ENCODE peak calls at places on chromosomes 16 and 17, in seven cellular contexts. One of them, this sample, is unnamed.
A peak's percentile ranks its signal among the peaks of the same experiment; 100 is the strongest.

GRCh38 chr17:75096082-75096625 is 8.4 kb downstream of the SLC16A5 start:
- DNase-seq in activated CD4-positive, alpha-beta T cell treated with anti-CD3 and anti-CD28 coated beads, Interleukin-2, amount 10 ng/mL, durations not matched to agents 7 days and 5 days: no peak
- DNase-seq in NCI-H1417: no peak
- DNase-seq in coronary artery: no peak
- DNase-seq in ELF-1: peak; percentile 87
- DNase-seq in ascending aorta: peak; percentile 76
- DNase-seq in GM23248: peak; percentile 74
- DNase-seq in this sample: no peak

GRCh38 chr16:86533076-86533475 is 22.0 kb downstream of the MTHFSD start:
- DNase-seq in activated CD4-positive, alpha-beta T cell treated with anti-CD3 and anti-CD28 coated beads, Interleukin-2, amount 10 ng/mL, durations not matched to agents 7 days and 5 days: no peak
- DNase-seq in NCI-H1417: no peak
- DNase-seq in coronary artery: no peak
- DNase-seq in ELF-1: no peak
- DNase-seq in ascending aorta: no peak
- DNase-seq in GM23248: no peak
- DNase-seq in this sample: no peak

GRCh38 chr17:40542562-40543411 is 22.5 kb downstream of the CCR7 start:
- DNase-seq in activated CD4-positive, alpha-beta T cell treated with anti-CD3 and anti-CD28 coated beads, Interleukin-2, amount 10 ng/mL, durations not matched to agents 7 days and 5 days: no peak
- DNase-seq in NCI-H1417: peak; percentile 63
- DNase-seq in coronary artery: peak; percentile 95
- DNase-seq in ELF-1: no peak
- DNase-seq in ascending aorta: peak; percentile 88
- DNase-seq in GM23248: peak; percentile 96
- DNase-seq in this sample: peak; percentile 96

GRCh38 chr16:17370233-17371013 is 100.3 kb downstream of the XYLT1 start:
- DNase-seq in activated CD4-positive, alpha-beta T cell treated with anti-CD3 and anti-CD28 coated beads, Interleukin-2, amount 10 ng/mL, durations not matched to agents 7 days and 5 days: no peak
- DNase-seq in NCI-H1417: no peak
- DNase-seq in coronary artery: no peak
- DNase-seq in ELF-1: no peak
- DNase-seq in ascending aorta: no peak
- DNase-seq in GM23248: peak; percentile 62
- DNase-seq in this sample: no peak

GRCh38 chr17:64984776-64985521 is 65.7 kb upstream of the LRRC37A3 start:
- DNase-seq in activated CD4-positive, alpha-beta T cell treated with anti-CD3 and anti-CD28 coated beads, Interleukin-2, amount 10 ng/mL, durations not matched to agents 7 days and 5 days: peak; percentile 84
- DNase-seq in NCI-H1417: no peak
- DNase-seq in coronary artery: no peak
- DNase-seq in ELF-1: no peak
- DNase-seq in ascending aorta: no peak
- DNase-seq in GM23248: peak; percentile 27
- DNase-seq in this sample: peak; percentile 34

GRCh38 chr16:3578121-3578520 is 918 bp upstream of the NLRC3 start:
- DNase-seq in activated CD4-positive, alpha-beta T cell treated with anti-CD3 and anti-CD28 coated beads, Interleukin-2, amount 10 ng/mL, durations not matched to agents 7 days and 5 days: peak; percentile 51
- DNase-seq in NCI-H1417: no peak
- DNase-seq in coronary artery: no peak
- DNase-seq in ELF-1: no peak
- DNase-seq in ascending aorta: no peak
- DNase-seq in GM23248: no peak
- DNase-seq in this sample: no peak

GRCh38 chr17:19380551-19381284 is 2.4 kb downstream of the MAPK7 start:
- DNase-seq in activated CD4-positive, alpha-beta T cell treated with anti-CD3 and anti-CD28 coated beads, Interleukin-2, amount 10 ng/mL, durations not matched to agents 7 days and 5 days: no peak
- DNase-seq in NCI-H1417: no peak
- DNase-seq in coronary artery: peak; percentile 67
- DNase-seq in ELF-1: no peak
- DNase-seq in ascending aorta: no peak
- DNase-seq in GM23248: no peak
- DNase-seq in this sample: no peak

GRCh38 chr16:53950677-53951076 is 246.7 kb downstream of the FTO start:
- DNase-seq in activated CD4-positive, alpha-beta T cell treated with anti-CD3 and anti-CD28 coated beads, Interleukin-2, amount 10 ng/mL, durations not matched to agents 7 days and 5 days: no peak
- DNase-seq in NCI-H1417: peak; percentile 94
- DNase-seq in coronary artery: no peak
- DNase-seq in ELF-1: no peak
- DNase-seq in ascending aorta: no peak
- DNase-seq in GM23248: no peak
- DNase-seq in this sample: no peak

GRCh38 chr16:22659933-22660332 is 149.2 kb downstream of the NPIPB5 start:
- DNase-seq in activated CD4-positive, alpha-beta T cell treated with anti-CD3 and anti-CD28 coated beads, Interleukin-2, amount 10 ng/mL, durations not matched to agents 7 days and 5 days: no peak
- DNase-seq in NCI-H1417: no peak
- DNase-seq in coronary artery: peak; percentile 46
- DNase-seq in ELF-1: no peak
- DNase-seq in ascending aorta: peak; percentile 44
- DNase-seq in GM23248: no peak
- DNase-seq in this sample: no peak